ENCODE peak calls at places on chromosomes 6 and 20, in six cellular contexts. One of them, this sample, is unnamed.

GRCh38 chr6:33738153-33738552 is 8.6 kb downstream of the IP6K3 start:
- DNase-seq in CD8-positive, alpha-beta memory T cell: no peak
- DNase-seq in ovary: no peak
- DNase-seq in uterus: no peak
- DNase-seq in tibial artery: no peak
- DNase-seq in GM23248: no peak
- DNase-seq in this sample: no peak

GRCh38 chr6:169520104-169520503 is 181.7 kb downstream of the WDR27 start:
- DNase-seq in CD8-positive, alpha-beta memory T cell: no peak
- DNase-seq in tibial artery: no peak
- DNase-seq in uterus: no peak
- DNase-seq in ovary: no peak
- DNase-seq in GM23248: peak; percentile 77
- DNase-seq in this sample: no peak

GRCh38 chr6:40308533-40309306 is 278.4 kb downstream of the LRFN2 start:
- DNase-seq in tibial artery: no peak
- DNase-seq in ovary: peak; percentile 64
- DNase-seq in GM23248: peak; percentile 42
- DNase-seq in uterus: peak; percentile 37
- DNase-seq in CD8-positive, alpha-beta memory T cell: peak; percentile 13
- DNase-seq in this sample: peak; percentile 52

GRCh38 chr6:77463881-77464867 is 883 bp upstream of the HTR1B start:
- DNase-seq in ovary: no peak
- DNase-seq in GM23248: no peak
- DNase-seq in tibial artery: peak; percentile 79
- DNase-seq in uterus: no peak
- DNase-seq in CD8-positive, alpha-beta memory T cell: no peak
- DNase-seq in this sample: no peak

GRCh38 chr6:50707652-50708325 is 5.5 kb upstream of the TFAP2D start:
- DNase-seq in CD8-positive, alpha-beta memory T cell: no peak
- DNase-seq in ovary: no peak
- DNase-seq in tibial artery: peak; percentile 79
- DNase-seq in uterus: no peak
- DNase-seq in GM23248: no peak
- DNase-seq in this sample: no peak

GRCh38 chr20:39133205-39133604 is 171.1 kb downstream of the DHX35 start:
- DNase-seq in uterus: no peak
- DNase-seq in tibial artery: no peak
- DNase-seq in CD8-positive, alpha-beta memory T cell: no peak
- DNase-seq in GM23248: no peak
- DNase-seq in ovary: no peak
- DNase-seq in this sample: no peak

GRCh38 chr20:51678041-51678697 is 90.0 kb downstream of the ATP9A start:
- DNase-seq in tibial artery: no peak
- DNase-seq in uterus: peak; percentile 30
- DNase-seq in ovary: peak; percentile 32
- DNase-seq in CD8-positive, alpha-beta memory T cell: no peak
- DNase-seq in GM23248: no peak
- DNase-seq in this sample: no peak

GRCh38 chr6:35511183-35511941 is 1.3 kb downstream of the TULP1 start:
- DNase-seq in CD8-positive, alpha-beta memory T cell: no peak
- DNase-seq in tibial artery: no peak
- DNase-seq in GM23248: no peak
- DNase-seq in uterus: no peak
- DNase-seq in ovary: no peak
- DNase-seq in this sample: no peak

GRCh38 chr6:65450451-65450850 is 256.6 kb downstream of the EYS start:
- DNase-seq in GM23248: no peak
- DNase-seq in tibial artery: no peak
- DNase-seq in CD8-positive, alpha-beta memory T cell: no peak
- DNase-seq in ovary: no peak
- DNase-seq in uterus: no peak
- DNase-seq in this sample: no peak

GRCh38 chr6:164106345-164106769 is 691.8 kb downstream of the QKI start:
- DNase-seq in uterus: no peak
- DNase-seq in ovary: no peak
- DNase-seq in CD8-positive, alpha-beta memory T cell: no peak
- DNase-seq in tibial artery: no peak
- DNase-seq in GM23248: peak; percentile 4
- DNase-seq in this sample: peak; percentile 78

GRCh38 chr20:63129991-63130653 is 85.8 kb downstream of the YTHDF1 start:
- DNase-seq in CD8-positive, alpha-beta memory T cell: no peak
- DNase-seq in uterus: no peak
- DNase-seq in tibial artery: peak; percentile 15
- DNase-seq in ovary: no peak
- DNase-seq in GM23248: no peak
- DNase-seq in this sample: no peak

GRCh38 chr6:158115102-158115501 is 53.0 kb downstream of the SERAC1 start:
- DNase-seq in tibial artery: no peak
- DNase-seq in CD8-positive, alpha-beta memory T cell: no peak
- DNase-seq in uterus: no peak
- DNase-seq in ovary: no peak
- DNase-seq in GM23248: no peak
- DNase-seq in this sample: no peak

GRCh38 chr20:24684421-24684871 is 215.0 kb downstream of the SYNDIG1 start:
- DNase-seq in uterus: no peak
- DNase-seq in CD8-positive, alpha-beta memory T cell: no peak
- DNase-seq in GM23248: no peak
- DNase-seq in tibial artery: peak; percentile 57
- DNase-seq in ovary: no peak
- DNase-seq in this sample: no peak

GRCh38 chr6:31691564-31692108 is 10.8 kb upstream of the LY6G5C start:
- DNase-seq in GM23248: no peak
- DNase-seq in CD8-positive, alpha-beta memory T cell: no peak
- DNase-seq in tibial artery: no peak
- DNase-seq in uterus: no peak
- DNase-seq in ovary: no peak
- DNase-seq in this sample: no peak

GRCh38 chr6:106748547-106749207 is 119.3 kb downstream of the QRSL1 start:
- DNase-seq in CD8-positive, alpha-beta memory T cell: no peak
- DNase-seq in ovary: no peak
- DNase-seq in uterus: no peak
- DNase-seq in tibial artery: no peak
- DNase-seq in GM23248: no peak
- DNase-seq in this sample: no peak

GRCh38 chr20:57618091-57618765 is 2.0 kb downstream of the ZBP1 start:
- DNase-seq in GM23248: peak; percentile 37
- DNase-seq in uterus: no peak
- DNase-seq in CD8-positive, alpha-beta memory T cell: no peak
- DNase-seq in ovary: no peak
- DNase-seq in tibial artery: peak; percentile 54
- DNase-seq in this sample: no peak

GRCh38 chr20:57617079-57617795 is 3.0 kb downstream of the ZBP1 start:
- DNase-seq in CD8-positive, alpha-beta memory T cell: no peak
- DNase-seq in ovary: no peak
- DNase-seq in tibial artery: peak; percentile 60
- DNase-seq in uterus: no peak
- DNase-seq in GM23248: no peak
- DNase-seq in this sample: no peak

GRCh38 chr20:57614490-57615471 is 5.4 kb downstream of the ZBP1 start:
- DNase-seq in tibial artery: peak; percentile 57
- DNase-seq in GM23248: no peak
- DNase-seq in ovary: no peak
- DNase-seq in CD8-positive, alpha-beta memory T cell: no peak
- DNase-seq in uterus: no peak
- DNase-seq in this sample: no peak

GRCh38 chr20:57615472-57615855 is 4.8 kb downstream of the ZBP1 start:
- DNase-seq in uterus: no peak
- DNase-seq in GM23248: no peak
- DNase-seq in ovary: no peak
- DNase-seq in CD8-positive, alpha-beta memory T cell: no peak
- DNase-seq in tibial artery: no peak
- DNase-seq in this sample: no peak

GRCh38 chr20:57616143-57616951 is 3.9 kb downstream of the ZBP1 start:
- DNase-seq in CD8-positive, alpha-beta memory T cell: no peak
- DNase-seq in ovary: no peak
- DNase-seq in GM23248: no peak
- DNase-seq in tibial artery: peak; percentile 60
- DNase-seq in uterus: no peak
- DNase-seq in this sample: no peak
- H3K27ac ChIP-seq in CD8-positive, alpha-beta memory T cell: no peak overlapping the region
- H3K27ac ChIP-seq in ovary: no peak overlapping the region
- H3K27ac ChIP-seq in GM23248: no peak overlapping the region
- H3K27ac ChIP-seq in tibial artery: no peak overlapping the region
- H3K27ac ChIP-seq in uterus: no peak overlapping the region
- H3K27ac ChIP-seq in this sample: no peak overlapping the region

GRCh38 chr6:155274106-155274505 is 10.3 kb downstream of the CLDN20 start:
- DNase-seq in GM23248: peak; percentile 12
- DNase-seq in uterus: no peak
- DNase-seq in CD8-positive, alpha-beta memory T cell: no peak
- DNase-seq in tibial artery: no peak
- DNase-seq in ovary: no peak
- DNase-seq in this sample: no peak
- H3K27ac ChIP-seq in GM23248: peak overlapping the region; percentile 4
- H3K27ac ChIP-seq in uterus: peak overlapping the region; percentile 81
- H3K27ac ChIP-seq in CD8-positive, alpha-beta memory T cell: no peak overlapping the region
- H3K27ac ChIP-seq in tibial artery: peak overlapping the region; percentile 62
- H3K27ac ChIP-seq in ovary: no peak overlapping the region
- H3K27ac ChIP-seq in this sample: no peak overlapping the region

GRCh38 chr6:37244430-37245310 is 12.9 kb upstream of the TBC1D22B start:
- DNase-seq in uterus: peak; percentile 85
- DNase-seq in tibial artery: peak; percentile 95
- DNase-seq in ovary: peak; percentile 93
- DNase-seq in GM23248: peak; percentile 99
- DNase-seq in CD8-positive, alpha-beta memory T cell: no peak
- DNase-seq in this sample: peak; percentile 95
- H3K27ac ChIP-seq in uterus: peak overlapping the region; percentile 97
- H3K27ac ChIP-seq in tibial artery: peak overlapping the region; percentile 79
- H3K27ac ChIP-seq in ovary: peak overlapping the region; percentile 35
- H3K27ac ChIP-seq in GM23248: peak overlapping the region; percentile 97
- H3K27ac ChIP-seq in CD8-positive, alpha-beta memory T cell: peak overlapping the region; percentile 56
- H3K27ac ChIP-seq in this sample: peak overlapping the region; percentile 51

GRCh38 chr20:1247689-1248088 is 18.4 kb upstream of the SNPH start:
- DNase-seq in CD8-positive, alpha-beta memory T cell: no peak
- DNase-seq in ovary: no peak
- DNase-seq in tibial artery: no peak
- DNase-seq in GM23248: no peak
- DNase-seq in uterus: no peak
- DNase-seq in this sample: no peak
- H3K27ac ChIP-seq in CD8-positive, alpha-beta memory T cell: no peak overlapping the region
- H3K27ac ChIP-seq in ovary: no peak overlapping the region
- H3K27ac ChIP-seq in tibial artery: no peak overlapping the region
- H3K27ac ChIP-seq in GM23248: no peak overlapping the region
- H3K27ac ChIP-seq in uterus: no peak overlapping the region
- H3K27ac ChIP-seq in this sample: no peak overlapping the region

DNA sequence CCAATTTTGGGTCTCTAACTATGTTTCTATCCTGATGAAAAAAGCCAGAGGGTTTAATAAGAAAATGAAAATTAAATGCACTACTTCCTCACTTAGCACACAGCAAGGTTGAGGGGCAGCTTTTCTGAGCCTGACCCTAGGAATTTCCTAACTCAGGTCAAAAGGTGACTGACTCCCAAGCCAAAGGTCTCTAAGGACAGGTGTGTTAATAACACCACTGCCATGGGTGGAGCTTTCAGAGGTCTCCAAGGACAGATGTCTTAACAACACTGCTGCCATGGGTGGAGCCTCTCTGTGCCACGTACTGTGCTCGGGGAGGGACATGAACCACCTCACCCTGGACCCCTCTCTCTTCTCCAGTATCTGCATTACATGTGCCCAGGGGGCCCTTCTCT is 339.2 kb downstream of the PRKN start:
- DNase-seq in CD8-positive, alpha-beta memory T cell: no peak
- DNase-seq in GM23248: no peak
- DNase-seq in uterus: no peak
- DNase-seq in ovary: no peak
- DNase-seq in tibial artery: no peak
- DNase-seq in this sample: no peak
- H3K27ac ChIP-seq in CD8-positive, alpha-beta memory T cell: no peak overlapping the region
- H3K27ac ChIP-seq in GM23248: no peak overlapping the region
- H3K27ac ChIP-seq in uterus: no peak overlapping the region
- H3K27ac ChIP-seq in ovary: no peak overlapping the region
- H3K27ac ChIP-seq in tibial artery: peak overlapping the region; percentile 77
- H3K27ac ChIP-seq in this sample: no peak overlapping the region

DNA sequence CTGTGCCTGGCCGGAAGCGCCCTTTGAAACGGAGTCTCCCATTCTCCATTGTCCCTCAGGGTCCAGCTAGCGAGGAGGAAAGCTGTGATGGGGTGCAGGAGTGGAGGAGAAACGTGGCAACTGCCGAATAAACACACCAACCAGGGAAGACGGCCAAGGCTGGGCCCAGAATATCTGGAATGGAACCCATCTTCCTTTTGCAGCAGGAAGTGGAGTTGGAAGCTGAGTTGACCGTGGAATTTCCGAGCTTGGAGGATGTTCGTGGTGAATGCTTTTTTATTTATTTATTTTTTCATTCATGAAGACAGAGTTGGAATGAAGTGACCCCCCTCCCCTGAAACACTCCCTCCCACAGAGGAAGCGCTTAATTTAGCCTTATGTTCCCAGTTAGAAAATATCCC is 105.6 kb upstream of the RNF24 start:
- DNase-seq in GM23248: no peak
- DNase-seq in CD8-positive, alpha-beta memory T cell: no peak
- DNase-seq in uterus: no peak
- DNase-seq in ovary: no peak
- DNase-seq in tibial artery: no peak
- DNase-seq in this sample: no peak
- H3K27ac ChIP-seq in GM23248: no peak overlapping the region
- H3K27ac ChIP-seq in CD8-positive, alpha-beta memory T cell: no peak overlapping the region
- H3K27ac ChIP-seq in uterus: no peak overlapping the region
- H3K27ac ChIP-seq in ovary: no peak overlapping the region
- H3K27ac ChIP-seq in tibial artery: no peak overlapping the region
- H3K27ac ChIP-seq in this sample: no peak overlapping the region

DNA sequence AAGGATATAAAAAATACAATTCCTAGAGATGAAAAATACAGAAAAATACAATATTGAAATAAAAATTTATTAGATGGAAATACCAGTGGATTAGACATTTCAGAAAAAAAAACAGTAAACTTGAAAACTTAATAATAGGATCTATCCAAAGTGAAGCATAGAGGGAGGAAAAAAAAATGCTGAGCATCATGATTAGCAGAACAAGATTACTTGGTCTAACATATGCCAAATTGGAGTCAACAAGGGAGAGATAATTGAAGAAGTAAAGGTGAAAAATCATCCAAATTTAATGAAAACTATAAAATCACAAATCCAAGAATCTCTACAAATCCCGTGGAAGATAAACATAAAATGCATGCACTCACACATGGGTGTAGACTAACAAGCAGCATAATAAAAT is 166.2 kb upstream of the BMP5 start:
- DNase-seq in uterus: no peak
- DNase-seq in GM23248: peak; percentile 20
- DNase-seq in CD8-positive, alpha-beta memory T cell: no peak
- DNase-seq in ovary: no peak
- DNase-seq in tibial artery: no peak
- DNase-seq in this sample: no peak
- H3K27ac ChIP-seq in uterus: no peak overlapping the region
- H3K27ac ChIP-seq in GM23248: no peak overlapping the region
- H3K27ac ChIP-seq in CD8-positive, alpha-beta memory T cell: no peak overlapping the region
- H3K27ac ChIP-seq in ovary: no peak overlapping the region
- H3K27ac ChIP-seq in tibial artery: no peak overlapping the region
- H3K27ac ChIP-seq in this sample: no peak overlapping the region

DNA sequence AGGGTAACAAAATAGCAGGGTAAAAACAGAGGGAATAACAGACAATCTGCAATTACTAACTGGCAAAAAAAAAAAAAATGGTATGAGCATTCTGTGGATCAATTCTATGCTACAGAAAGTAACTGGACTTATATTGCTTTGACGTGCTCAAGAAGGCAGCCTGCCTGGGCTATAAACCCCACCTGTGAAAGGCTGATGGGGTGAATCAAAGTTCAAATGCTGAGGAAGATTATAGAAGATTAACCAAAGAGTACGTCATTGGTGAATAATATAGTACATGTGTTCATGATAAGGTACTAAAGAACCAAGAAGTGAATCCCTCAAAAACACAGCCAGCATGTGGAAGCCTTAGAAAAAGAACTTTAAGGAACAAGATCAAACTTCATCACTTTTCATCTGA is 441.9 kb upstream of the PTCHD4 start:
- DNase-seq in ovary: no peak
- DNase-seq in uterus: no peak
- DNase-seq in tibial artery: no peak
- DNase-seq in GM23248: no peak
- DNase-seq in CD8-positive, alpha-beta memory T cell: no peak
- DNase-seq in this sample: no peak
- H3K27ac ChIP-seq in ovary: no peak overlapping the region
- H3K27ac ChIP-seq in uterus: no peak overlapping the region
- H3K27ac ChIP-seq in tibial artery: no peak overlapping the region
- H3K27ac ChIP-seq in GM23248: no peak overlapping the region
- H3K27ac ChIP-seq in CD8-positive, alpha-beta memory T cell: no peak overlapping the region
- H3K27ac ChIP-seq in this sample: no peak overlapping the region

This sample was measured in SJCRH30.